ENCODE peak calls at places on chromosomes 11 and 22, in ten cellular contexts. F is stimulated activated CD4-positive, alpha-beta T cell treated with anti-CD3 and anti-CD28 coated beads, Interleukin-2, amount 100 ng/mL, for 48 hours; Z is iris pigment epithelial cell; P is left lobe of liver; C is NCI-H460; H is kidney tubule cell; O is stimulated activated CD8-positive, alpha-beta memory T cell treated with anti-CD3 and anti-CD28 coated beads, Interleukin-7, amount 100 ng/mL, for 1 hour; J is HAP-1; R is HTR-8/SVneo; U is brain microvascular endothelial cell. B is an unnamed sample.

GRCh38 chr11:72641900-72642814 is 32.1 kb downstream of the PDE2A start:
- DNase-seq in F (no peak), Z (no peak), P (peak; percentile 60), C (peak; percentile 13), H (peak; percentile 15), O (no peak), J (peak; percentile 50), R (peak; percentile 77), U (no peak), B (peak; percentile 74)

GRCh38 chr11:42840176-42840829 is 471.5 kb upstream of the API5 start:
- DNase-seq in F (no peak), Z (no peak), P (no peak), C (no peak), H (peak; percentile 42), O (no peak), J (no peak), R (no peak), U (no peak), B (no peak)

GRCh38 chr11:45483361-45483760 is 182.1 kb downstream of the CHST1 start:
- DNase-seq in F (no peak), Z (no peak), P (no peak), C (no peak), H (no peak), O (no peak), J (no peak), R (no peak), U (no peak), B (no peak)

GRCh38 chr11:114256176-114256897 is 39.9 kb upstream of the NNMT start:
- DNase-seq in F (no peak), Z (no peak), P (no peak), C (no peak), H (no peak), O (no peak), J (no peak), R (no peak), U (no peak), B (peak; percentile 47)

GRCh38 chr11:8247312-8247711 is 16.4 kb downstream of the LMO1 start:
- DNase-seq in F (no peak), Z (no peak), P (peak; percentile 53), C (no peak), H (peak; percentile 33), O (no peak), J (peak; percentile 43), R (no peak), U (no peak), B (peak; percentile 65)

GRCh38 chr22:31093956-31094622 is 13.0 kb downstream of the SMTN start:
- DNase-seq in F (no peak), Z (no peak), P (no peak), C (no peak), H (no peak), O (no peak), J (no peak), R (no peak), U (no peak), B (no peak)

GRCh38 chr11:69819109-69819490 is at the start of gene FGF3:
- DNase-seq in F (no peak), Z (no peak), P (no peak), C (no peak), H (no peak), O (no peak), J (no peak), R (no peak), U (no peak), B (peak; percentile 22)

GRCh38 chr11:65314501-65315203 is at the start of gene CDC42EP2:
- DNase-seq in F (peak; percentile 76), Z (peak; percentile 89), P (peak; percentile 95), C (peak; percentile 74), H (peak; percentile 90), O (peak; percentile 55), J (peak; percentile 91), R (peak; percentile 78), U (peak; percentile 73), B (peak; percentile 91)

B was measured in NCI-H69.